ENCODE peak calls at places on chromosomes 11 and 22, in five cellular contexts. L is PC-3; P is suprapubic skin; Y is CD8-positive, alpha-beta memory T cell; B is lower lobe of right lung. S is an unnamed sample.

GRCh38 chr11:103085758-103086365 is 6.1 kb downstream of the DCUN1D5 start:
- DNase-seq in L (no peak), P (no peak), Y (no peak), B (no peak), S (no peak)

GRCh38 chr11:78292109-78292803 is 103.5 kb downstream of the USP35 start:
- DNase-seq in L (no peak), P (no peak), Y (no peak), B (no peak), S (no peak)

GRCh38 chr11:72685560-72686480 is 11.6 kb upstream of the PDE2A start:
- DNase-seq in L (no peak), P (no peak), Y (no peak), B (no peak), S (no peak)

GRCh38 chr11:32935462-32936029 is 42.9 kb downstream of the QSER1 start:
- DNase-seq in L (no peak), P (no peak), Y (no peak), B (no peak), S (no peak)

GRCh38 chr11:2166091-2166851 is 5.3 kb upstream of the INS start:
- DNase-seq in L (peak; percentile 52), P (no peak), Y (no peak), B (peak; percentile 66), S (peak; percentile 45)

GRCh38 chr11:2699185-2699530 is 636 bp downstream of the KCNQ1OT1 start:
- DNase-seq in L (peak; percentile 11), P (peak; percentile 83), Y (peak; percentile 44), B (peak; percentile 56), S (no peak)

GRCh38 chr11:62842171-62842717 is 2.9 kb upstream of the WDR74 start:
- DNase-seq in L (no peak), P (no peak), Y (peak; percentile 57), B (peak; percentile 54), S (no peak)

GRCh38 chr11:119148855-119149370 is at the start of gene ABCG4:
- DNase-seq in L (peak; percentile 21), P (no peak), Y (no peak), B (peak; percentile 59), S (no peak)

GRCh38 chr11:39374963-39375698 is 2084.3 kb downstream of the LRRC4C start:
- DNase-seq in L (peak; percentile 67), P (no peak), Y (no peak), B (no peak), S (no peak)

GRCh38 chr11:134579709-134580634 is 167.9 kb upstream of the B3GAT1 start:
- DNase-seq in L (no peak), P (no peak), Y (no peak), B (no peak), S (no peak)

GRCh38 chr11:96143016-96143670 is 199.9 kb downstream of the MAML2 start:
- DNase-seq in L (no peak), P (no peak), Y (no peak), B (no peak), S (no peak)

GRCh38 chr11:69257838-69258658 is 35.9 kb upstream of the MYEOV start:
- DNase-seq in L (no peak), P (peak; percentile 50), Y (no peak), B (no peak), S (no peak)

DNA sequence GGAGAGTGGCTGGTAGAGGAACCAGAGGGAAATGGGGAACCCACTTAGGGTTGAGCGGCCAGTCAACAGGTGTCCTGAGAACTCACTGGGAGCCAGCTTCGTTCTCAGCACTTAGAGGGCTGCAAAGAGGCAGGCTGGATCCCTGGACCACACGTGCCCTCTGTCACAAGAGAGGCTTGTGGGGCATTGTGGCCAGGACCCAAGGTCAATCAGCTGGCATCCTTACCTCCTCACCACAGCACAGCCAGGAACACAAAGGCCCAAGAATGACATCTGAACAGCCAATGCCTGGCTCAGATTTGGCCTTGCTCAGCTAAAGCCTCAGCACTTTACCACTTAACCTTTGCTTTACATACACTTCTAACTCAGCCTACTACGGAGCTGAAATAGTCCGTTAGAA is 7.4 kb downstream of the MAPK8IP1 start:
- DNase-seq in L (no peak), P (no peak), Y (no peak), B (no peak), S (no peak)
- H3K27me3 ChIP-seq in L (no peaks in the 10 kb centered on the region), P (peaks cover 3% of the 10 kb centered on the region), Y (peaks cover 5% of the 10 kb centered on the region), B (peaks cover 8% of the 10 kb centered on the region), S (peaks cover 5% of the 10 kb centered on the region)

GRCh38 chr22:27669798-27670599 is 131.6 kb downstream of the MN1 start:
- DNase-seq in L (peak; percentile 22), P (no peak), Y (no peak), B (no peak), S (no peak)
- H3K27me3 ChIP-seq in L (no peaks in the 10 kb centered on the region), P (peaks cover 5% of the 10 kb centered on the region), Y (no peaks in the 10 kb centered on the region), B (peaks cover 5% of the 10 kb centered on the region), S (no peaks in the 10 kb centered on the region)

GRCh38 chr22:46458525-46458924 is 78.9 kb downstream of the CELSR1 start:
- DNase-seq in L (no peak), P (no peak), Y (no peak), B (peak; percentile 50), S (no peak)
- H3K27me3 ChIP-seq in L (no peaks in the 10 kb centered on the region), P (no peaks in the 10 kb centered on the region), Y (no peaks in the 10 kb centered on the region), B (peaks cover 3% of the 10 kb centered on the region), S (no peaks in the 10 kb centered on the region)

GRCh38 chr11:124757320-124757719 is 4.8 kb downstream of the ESAM start:
- DNase-seq in L (no peak), P (no peak), Y (no peak), B (no peak), S (no peak)
- H3K27me3 ChIP-seq in L (no peaks in the 10 kb centered on the region), P (peaks cover 71% of the 10 kb centered on the region), Y (peaks cover 44% of the 10 kb centered on the region), B (peaks cover 35% of the 10 kb centered on the region), S (peaks cover 16% of the 10 kb centered on the region)

S was measured in naive thymus-derived CD4-positive, alpha-beta T cell.